ENCODE peak calls at places on chromosomes 1 and 21, in six cellular contexts. D is A549, C is uterus, V is suprapubic skin, E is NT2/D1, T is heart left ventricle. O is an unnamed sample.

GRCh38 chr1:168903237-168903830 is 174.3 kb upstream of the DPT start:
- DNase-seq in D (no peak), C (no peak), V (no peak), E (no peak), T (no peak), O (no peak)

GRCh38 chr1:2003564-2004131 is at the start of gene CFAP74:
- DNase-seq in D (no peak), C (no peak), V (no peak), E (peak; percentile 72), T (no peak), O (peak; percentile 37)

GRCh38 chr1:92080128-92080985 is at the start of gene BTBD8:
- DNase-seq in D (peak; percentile 71), C (peak; percentile 91), V (peak; percentile 90), E (peak; percentile 87), T (peak; percentile 81), O (peak; percentile 90)

GRCh38 chr1:25555753-25556092 is 12.3 kb downstream of the LDLRAP1 start:
- DNase-seq in D (no peak), C (no peak), V (no peak), E (no peak), T (no peak), O (no peak)

GRCh38 chr21:44986471-44987291 is 46.9 kb downstream of the SLX9 start:
- DNase-seq in D (no peak), C (peak; percentile 17), V (no peak), E (no peak), T (no peak), O (peak; percentile 20)

GRCh38 chr21:44874497-44875331 is 1.2 kb upstream of the PTTG1IP start:
- DNase-seq in D (no peak), C (peak; percentile 78), V (no peak), E (no peak), T (peak; percentile 75), O (peak; percentile 83)

GRCh38 chr1:178076607-178077006 is 17.3 kb upstream of the RASAL2 start:
- DNase-seq in D (no peak), C (no peak), V (no peak), E (no peak), T (no peak), O (no peak)

GRCh38 chr1:61642475-61643232 is 82.3 kb downstream of the TM2D1 start:
- DNase-seq in D (no peak), C (no peak), V (no peak), E (no peak), T (no peak), O (no peak)

GRCh38 chr1:40951943-40952743 is 27.4 kb upstream of the CTPS1 start:
- DNase-seq in D (peak; percentile 67), C (peak; percentile 74), V (peak; percentile 82), E (peak; percentile 61), T (peak; percentile 59), O (peak; percentile 81)

GRCh38 chr1:31633117-31633516 is 11.6 kb downstream of the PEF1 start:
- DNase-seq in D (peak; percentile 33), C (no peak), V (no peak), E (no peak), T (no peak), O (peak; percentile 83)

GRCh38 chr1:59046134-59046533 is 250.8 kb upstream of the FGGY start:
- DNase-seq in D (no peak), C (no peak), V (no peak), E (no peak), T (no peak), O (no peak)

GRCh38 chr1:4702927-4703326 is 48.5 kb downstream of the AJAP1 start:
- DNase-seq in D (no peak), C (no peak), V (no peak), E (no peak), T (no peak), O (no peak)

GRCh38 chr1:162405800-162406199 is 6.1 kb downstream of the SH2D1B start:
- DNase-seq in D (peak; percentile 37), C (no peak), V (no peak), E (no peak), T (no peak), O (no peak)

GRCh38 chr21:45607021-45607921 is 36.3 kb upstream of the PCBP3 start:
- DNase-seq in D (peak; percentile 49), C (no peak), V (peak; percentile 32), E (no peak), T (no peak), O (no peak)

GRCh38 chr1:101520302-101520701 is 283.5 kb downstream of the S1PR1 start:
- DNase-seq in D (peak; percentile 22), C (no peak), V (no peak), E (peak; percentile 49), T (no peak), O (no peak)

GRCh38 chr1:211497489-211498045 is 5.6 kb upstream of the RD3 start:
- DNase-seq in D (no peak), C (no peak), V (no peak), E (no peak), T (no peak), O (no peak)
- H3K9me3 ChIP-seq in D (no peaks in the 10 kb centered on the region), C (no peaks in the 10 kb centered on the region), V (no peaks in the 10 kb centered on the region), E (no peaks in the 10 kb centered on the region), T (no peaks in the 10 kb centered on the region), O (no peaks in the 10 kb centered on the region)

DNA sequence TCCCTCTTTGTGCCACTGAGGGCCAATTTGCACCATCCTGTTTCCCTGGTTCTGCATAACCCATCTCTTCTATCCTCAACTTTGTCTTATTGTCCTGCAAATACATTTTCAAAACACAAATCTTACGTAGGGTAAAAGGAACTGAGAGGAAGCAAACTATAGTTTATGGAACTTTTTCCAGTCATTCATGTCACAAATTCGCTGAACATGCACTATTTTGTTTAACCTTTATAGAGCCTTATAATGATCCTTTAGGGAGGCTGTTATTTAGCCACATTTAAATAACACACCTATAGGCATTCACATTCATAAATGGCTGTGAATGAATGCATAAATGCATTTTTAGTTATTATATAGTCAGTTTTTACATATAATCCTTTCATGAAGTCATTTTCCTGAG is 85.0 kb downstream of the PLPPR5 start:
- DNase-seq in D (no peak), C (no peak), V (no peak), E (no peak), T (no peak), O (no peak)
- H3K4me1 ChIP-seq in D (no peaks in the 10 kb centered on the region), C (no peaks in the 10 kb centered on the region), V (no peaks in the 10 kb centered on the region), E (no peaks in the 10 kb centered on the region), T (no peaks in the 10 kb centered on the region), O (no peaks in the 10 kb centered on the region)

DNA sequence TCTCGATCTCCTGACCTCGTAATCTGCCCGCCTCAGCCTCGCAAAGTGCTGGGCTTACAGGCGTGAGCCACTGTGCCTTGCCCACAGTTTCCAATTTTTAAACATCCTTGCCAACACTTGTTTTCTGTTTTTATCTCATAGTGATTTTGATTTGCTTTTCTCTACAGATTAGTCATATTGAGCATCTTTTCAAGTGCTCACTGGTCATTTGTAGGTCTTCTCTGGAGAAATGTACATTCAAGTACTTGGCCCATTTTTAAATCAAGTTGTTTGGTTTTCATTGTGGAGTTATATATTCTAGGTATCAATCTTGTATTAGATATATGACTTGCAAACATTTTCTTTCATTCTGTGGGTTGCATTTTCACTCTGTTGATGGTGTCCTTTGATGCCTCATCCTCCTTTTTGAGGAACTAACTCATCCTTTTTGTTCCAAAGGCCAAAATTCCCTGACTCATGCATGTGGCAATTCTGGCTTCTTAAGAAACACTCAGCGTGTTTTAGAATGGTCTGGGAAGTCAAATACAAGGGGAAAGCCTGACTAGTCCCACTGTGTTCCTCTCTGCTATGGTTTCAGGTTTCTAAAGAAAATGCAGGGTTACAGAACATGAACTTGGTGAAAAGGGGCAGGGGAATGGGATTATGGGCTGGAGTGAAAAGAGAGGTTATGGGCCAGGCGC is 37.3 kb downstream of the PTAFR start:
- DNase-seq in D (peak; percentile 38), C (no peak), V (no peak), E (no peak), T (no peak), O (no peak)
- H3K4me3 ChIP-seq in D (no peak overlapping the region), C (no peak overlapping the region), V (no peak overlapping the region), E (no peak overlapping the region), T (no peak overlapping the region), O (no peak overlapping the region)

GRCh38 chr1:224996266-224996665 is 66.8 kb downstream of the DNAH14 start:
- DNase-seq in D (no peak), C (no peak), V (no peak), E (no peak), T (no peak), O (no peak)
- H3K9me3 ChIP-seq in D (no peaks in the 10 kb centered on the region), C (peaks cover 5% of the 10 kb centered on the region), V (no peaks in the 10 kb centered on the region), E (peaks cover 9% of the 10 kb centered on the region), T (peaks cover 33% of the 10 kb centered on the region), O (peaks cover 5% of the 10 kb centered on the region)

DNA sequence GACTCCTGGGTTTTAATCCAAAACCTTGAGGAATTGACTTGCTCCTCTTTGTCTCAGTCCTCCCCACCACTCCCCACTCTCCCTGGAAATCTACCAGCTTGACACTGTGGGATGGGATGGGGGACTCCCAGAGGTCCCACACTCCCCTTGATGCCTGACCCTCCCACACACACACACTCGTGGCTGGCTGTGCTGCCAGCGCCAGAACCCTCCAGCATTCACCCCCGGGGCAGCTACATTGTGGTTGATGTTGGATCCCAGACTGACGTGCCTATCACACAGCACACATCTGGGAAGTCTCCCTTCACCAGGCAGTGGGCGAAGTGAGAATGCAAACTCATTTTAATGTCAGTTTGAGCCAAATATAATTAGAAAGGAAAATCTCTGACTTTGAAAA is 10.0 kb downstream of the KIRREL1 start:
- DNase-seq in D (no peak), C (no peak), V (no peak), E (no peak), T (no peak), O (no peak)
- H3K4me1 ChIP-seq in D (peaks cover 91% of the 10 kb centered on the region), C (peaks cover 52% of the 10 kb centered on the region), V (peaks cover 52% of the 10 kb centered on the region), E (peaks cover 31% of the 10 kb centered on the region), T (peaks cover 58% of the 10 kb centered on the region), O (peaks cover 7% of the 10 kb centered on the region)

GRCh38 chr1:36393686-36394085 is 4.0 kb downstream of the LSM10 start:
- DNase-seq in D (no peak), C (no peak), V (no peak), E (no peak), T (no peak), O (no peak)

GRCh38 chr1:36397378-36398230 is at the start of gene LSM10:
- DNase-seq in D (peak; percentile 90), C (peak; percentile 94), V (peak; percentile 97), E (peak; percentile 97), T (peak; percentile 95), O (peak; percentile 96)

GRCh38 chr1:36397083-36397377 is 678 bp downstream of the LSM10 start:
- DNase-seq in D (no peak), C (no peak), V (no peak), E (no peak), T (no peak), O (no peak)

GRCh38 chr1:36398370-36398977 is 766 bp upstream of the LSM10 start:
- DNase-seq in D (no peak), C (no peak), V (no peak), E (no peak), T (no peak), O (no peak)

DNA sequence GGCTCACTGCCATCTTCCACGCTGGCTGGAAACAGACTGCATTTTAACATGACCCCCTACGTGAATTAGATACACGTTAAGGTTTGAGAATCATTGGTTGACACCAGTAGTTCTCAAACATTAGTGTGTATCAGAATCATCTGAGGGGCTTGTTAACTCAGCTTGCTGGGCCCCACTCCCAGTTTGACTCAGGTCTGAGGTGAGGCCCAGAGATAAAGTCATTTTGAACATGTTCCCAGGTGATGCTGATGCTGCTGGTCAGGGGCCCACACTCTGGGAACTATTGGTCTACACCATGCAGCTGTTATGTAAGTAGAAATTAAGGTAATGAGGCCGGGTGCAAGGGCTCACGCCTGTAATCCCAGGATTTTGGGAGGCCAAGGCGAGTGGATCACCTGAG is 1.3 kb downstream of the LSM10 start:
- DNase-seq in D (no peak), C (no peak), V (no peak), E (no peak), T (no peak), O (no peak)
- H3K4me3 ChIP-seq in D (no peak overlapping the region), C (no peak overlapping the region), V (no peak overlapping the region), E (no peak overlapping the region), T (no peak overlapping the region), O (no peak overlapping the region)

GRCh38 chr1:38392866-38393265 is 346.3 kb upstream of the POU3F1 start:
- DNase-seq in D (no peak), C (no peak), V (no peak), E (no peak), T (no peak), O (no peak)
- H3K9me3 ChIP-seq in D (no peaks in the 10 kb centered on the region), C (no peaks in the 10 kb centered on the region), V (peaks cover 4% of the 10 kb centered on the region), E (peaks cover 54% of the 10 kb centered on the region), T (peaks cover 36% of the 10 kb centered on the region), O (peaks cover 12% of the 10 kb centered on the region)